ENCODE peak calls at places on chromosomes 11 and 22, in nine cellular contexts. V, B, P, Z, E, X, N, T and W are unnamed samples. For H4K20me1, the result is how much of the 10 kb centered on the place peaks cover.

GRCh38 chr11:17807034-17807433 is 72.5 kb downstream of the KCNC1 start:
- DNase-seq in Z (peak), X (no peak), E (peak), P (no peak), N (no peak), B (no peak), V (no peak), T (no peak), W (no peak)

GRCh38 chr11:116177521-116178220 is 595.1 kb downstream of the BUD13 start:
- DNase-seq in P (no peak), T (no peak), X (no peak), N (no peak), Z (no peak), E (peak), B (no peak), V (no peak), W (no peak)

GRCh38 chr11:44559207-44559943 is 6.1 kb upstream of the CD82 start:
- DNase-seq in V (no peak), Z (no peak), E (no peak), N (no peak), X (peak), P (peak), B (no peak), T (no peak), W (peak)

GRCh38 chr11:15523576-15523975 is 408.9 kb downstream of the INSC start:
- DNase-seq in X (no peak), E (no peak), N (no peak), P (no peak), Z (no peak), V (no peak), T (no peak), B (no peak), W (no peak)

GRCh38 chr11:131491503-131491902 is 121.1 kb downstream of the NTM start:
- DNase-seq in B (peak), N (peak), T (peak), V (no peak), P (no peak), X (no peak), E (peak), Z (no peak), W (no peak)

GRCh38 chr22:43152355-43153071 is 1.2 kb downstream of the TSPO start:
- DNase-seq in B (peak), E (peak), N (peak), T (peak), Z (no peak), V (peak), P (peak), X (no peak), W (no peak)

GRCh38 chr11:75655619-75656018 is 13.2 kb downstream of the MAP6 start:
- DNase-seq in Z (no peak), T (no peak), V (no peak), P (no peak), E (peak), B (peak), X (no peak), N (peak), W (no peak)

GRCh38 chr22:26484360-26484706 is 656 bp downstream of the SRRD start:
- DNase-seq in Z (no peak), X (peak), N (no peak), E (no peak), B (peak), P (peak), T (peak), V (no peak), W (no peak)

GRCh38 chr11:9017773-9018172 is 14.0 kb upstream of the NRIP3 start:
- DNase-seq in B (peak), X (no peak), E (peak), P (no peak), N (no peak), Z (no peak), T (peak), V (no peak), W (no peak)

GRCh38 chr11:72758304-72758689 is 6.1 kb upstream of the ARAP1 start:
- DNase-seq in X (no peak), Z (no peak), N (peak), B (peak), V (no peak), T (peak), E (peak), P (no peak), W (no peak)

GRCh38 chr11:27615833-27616232 is 84.4 kb downstream of the BDNF start:
- DNase-seq in E (no peak), N (no peak), X (no peak), Z (no peak), P (no peak), T (no peak), B (no peak), V (no peak), W (no peak)

GRCh38 chr11:92667446-92668165 is 301.8 kb upstream of the MTNR1B start:
- DNase-seq in P (no peak), T (no peak), V (no peak), B (no peak), E (no peak), X (peak), N (no peak), Z (no peak), W (peak)

GRCh38 chr11:65180877-65181568 is 705 bp upstream of the CAPN1 start:
- DNase-seq in B (peak), X (peak), N (peak), T (peak), V (peak), Z (peak), P (peak), E (peak), W (peak)

GRCh38 chr22:44811141-44811540 is 58.8 kb downstream of the ARHGAP8 start:
- DNase-seq in P (no peak), N (no peak), T (no peak), B (no peak), X (no peak), E (no peak), Z (no peak), V (no peak), W (no peak)

DNA sequence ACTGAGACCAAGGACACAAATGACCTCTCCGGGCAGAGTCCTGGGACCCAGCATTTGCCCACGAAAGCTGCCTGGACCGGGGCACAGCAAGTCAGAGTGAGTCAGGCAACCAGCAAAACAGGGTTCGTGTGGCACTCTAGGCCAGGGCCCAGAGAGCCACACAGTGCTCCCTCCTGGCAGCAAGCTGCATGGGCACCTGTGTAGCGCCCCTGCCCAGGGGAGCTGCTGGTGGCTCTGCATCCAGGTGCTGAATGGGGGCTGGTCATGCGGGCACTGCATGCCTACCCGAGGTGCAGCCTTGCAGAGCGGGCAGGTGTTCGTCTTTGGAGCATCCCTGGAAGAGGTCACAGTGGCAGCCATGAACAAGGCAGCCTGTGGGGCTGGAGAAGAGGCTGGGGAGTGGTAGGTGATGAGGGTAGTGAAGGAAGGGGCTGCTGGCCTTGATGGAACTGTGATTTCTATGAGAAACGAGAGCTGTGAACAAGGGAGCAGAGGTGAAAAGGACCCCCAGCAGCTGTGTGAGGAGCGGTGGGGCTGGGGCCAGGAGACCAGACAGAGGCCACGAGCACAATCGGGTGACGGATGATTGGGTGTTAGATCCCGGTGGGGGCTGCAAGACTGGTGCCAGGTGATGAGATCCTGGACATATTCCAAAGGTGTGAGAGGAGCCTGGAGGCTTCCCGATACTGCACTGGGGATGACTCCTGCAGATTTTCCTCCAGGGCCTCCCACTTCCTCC is 63.3 kb downstream of the DGCR2 start:
- DNase-seq in X (no peak), E (no peak), P (no peak), B (no peak), Z (no peak), V (no peak), N (no peak), T (no peak), W (no peak)
- H4K20me1 ChIP-seq in X (under half), E (under half), P (under half), B (under half), Z (under half), V (under half), N (half or more), T (under half), W (under half)

GRCh38 chr11:105111145-105111944 is 28.2 kb downstream of the CARD18 start:
- DNase-seq in X (no peak), B (no peak), V (no peak), T (no peak), P (no peak), N (no peak), E (no peak), Z (no peak), W (no peak)
- H3K4me3 ChIP-seq in X (no peak), B (no peak), V (no peak), T (no peak), P (no peak), N (no peak), E (no peak), Z (no peak), W (no peak)

GRCh38 chr11:33723238-33723881 is 12.9 kb downstream of the CD59 start:
- DNase-seq in Z (no peak), X (no peak), P (no peak), T (peak), N (peak), V (no peak), E (peak), B (peak), W (no peak)
- H4K20me1 ChIP-seq in Z (under half), X (under half), P (under half), T (under half), N (half or more), V (half or more), E (under half), B (half or more), W (under half)

GRCh38 chr11:895331-896223 is 15.0 kb downstream of the CHID1 start:
- DNase-seq in X (no peak), P (no peak), T (no peak), E (no peak), V (no peak), B (no peak), Z (no peak), N (no peak), W (no peak)

GRCh38 chr11:892106-892505 is 18.5 kb downstream of the CHID1 start:
- DNase-seq in X (peak), P (no peak), Z (no peak), T (no peak), N (no peak), E (no peak), V (peak), B (no peak), W (peak)

GRCh38 chr11:897226-898159 is 13.1 kb downstream of the CHID1 start:
- DNase-seq in E (no peak), N (no peak), X (no peak), T (no peak), P (no peak), V (no peak), B (no peak), Z (no peak), W (no peak)

GRCh38 chr11:893008-893654 is 17.5 kb downstream of the CHID1 start:
- DNase-seq in B (no peak), Z (no peak), P (no peak), N (no peak), X (no peak), V (no peak), T (no peak), E (no peak), W (no peak)

GRCh38 chr11:894575-895201 is 15.9 kb downstream of the CHID1 start:
- DNase-seq in Z (no peak), E (no peak), B (no peak), X (peak), P (no peak), T (no peak), N (no peak), V (no peak), W (peak)
- H3K4me3 ChIP-seq in Z (no peak), E (no peak), B (no peak), X (no peak), P (no peak), T (no peak), N (no peak), V (no peak), W (no peak)

DNA sequence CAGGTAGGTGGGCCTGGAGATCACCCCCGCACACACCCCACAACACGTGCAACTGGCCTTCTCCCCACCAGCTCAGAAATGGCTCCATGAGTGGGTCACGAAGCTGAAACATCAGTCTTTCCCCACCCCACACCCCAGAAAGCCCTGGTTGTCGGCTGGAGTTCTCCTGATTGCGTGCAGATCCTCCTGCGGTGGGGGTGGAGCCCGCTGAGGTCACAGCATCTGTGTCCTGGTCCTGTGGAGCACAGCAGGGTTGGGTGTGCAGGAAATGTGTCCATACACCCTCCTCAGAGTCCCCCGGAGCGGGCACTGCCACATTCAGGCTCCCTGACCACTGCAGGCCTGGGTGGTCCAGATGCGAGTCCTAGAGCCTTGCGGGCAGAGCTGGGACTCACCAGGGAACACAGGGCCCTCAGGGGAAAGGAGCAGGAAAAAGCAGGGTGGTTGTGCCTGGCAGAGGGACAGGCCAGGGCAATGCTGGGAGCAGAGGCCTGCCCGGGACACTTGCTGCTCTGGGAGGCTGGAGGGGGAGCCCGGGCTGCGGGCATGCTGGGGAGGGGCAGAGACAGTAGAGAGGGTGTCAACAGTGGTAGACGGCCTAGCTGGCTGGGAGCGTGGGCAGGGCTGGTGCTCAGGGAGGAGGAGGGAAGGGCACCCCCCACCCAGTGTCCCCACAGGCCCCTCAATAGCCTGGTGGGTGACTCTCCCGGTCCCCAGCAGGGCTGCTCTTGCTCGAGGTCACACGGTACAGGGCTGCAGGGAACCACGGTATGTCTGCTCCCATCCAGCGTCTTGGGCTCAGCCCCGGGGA is 42.4 kb upstream of the PPARA start:
- DNase-seq in N (no peak), B (no peak), Z (no peak), X (no peak), P (no peak), V (peak), E (no peak), T (peak), W (no peak)
- H4K20me1 ChIP-seq in N (half or more), B (half or more), Z (under half), X (under half), P (under half), V (half or more), E (under half), T (under half), W (under half)

DNA sequence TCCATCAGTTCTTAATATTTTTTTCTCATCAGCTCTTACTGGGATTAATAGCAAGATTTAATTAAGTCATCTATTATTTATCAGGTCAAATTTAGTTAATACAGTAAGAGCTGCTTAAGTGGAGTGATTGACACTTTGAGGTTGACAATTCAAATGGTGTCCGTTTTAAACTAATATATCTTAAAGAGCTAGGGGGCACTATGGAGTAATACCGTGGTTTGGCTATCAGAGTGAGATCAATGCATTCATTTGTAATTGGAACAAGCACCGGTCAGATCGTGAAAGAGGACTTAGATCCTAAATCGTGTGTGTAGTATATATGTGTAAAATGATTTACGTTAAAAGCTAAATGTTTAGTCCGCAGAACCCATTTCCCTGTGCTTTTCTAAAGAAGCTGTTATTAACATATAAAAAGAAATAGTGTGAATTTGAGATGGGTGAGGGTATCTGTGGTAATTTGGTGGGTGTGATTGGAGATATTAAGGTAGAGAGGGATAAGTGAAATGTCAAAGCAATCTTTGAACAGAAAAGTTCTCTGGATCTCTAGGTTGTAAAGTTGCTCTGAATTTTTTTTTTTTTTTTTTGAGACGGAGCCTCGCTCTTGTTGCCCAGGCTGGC is 2.3 kb downstream of the SIK2 start:
- DNase-seq in E (peak), P (peak), B (peak), N (peak), X (peak), T (peak), V (peak), Z (peak), W (peak)
- H3K4me3 ChIP-seq in E (peak), P (peak), B (peak), N (peak), X (no peak), T (peak), V (peak), Z (peak), W (peak)

GRCh38 chr11:12817681-12818332 is 143.6 kb downstream of the TEAD1 start:
- DNase-seq in X (no peak), T (peak), E (peak), Z (no peak), B (peak), N (no peak), P (no peak), V (no peak), W (no peak)
- H4K20me1 ChIP-seq in X (under half), T (under half), E (under half), Z (under half), B (half or more), N (half or more), P (under half), V (half or more), W (half or more)